ENCODE peak calls at places on chromosomes 6 and 20, in five cellular contexts. One of them, this sample, is unnamed.

GRCh38 chr20:33893314-33893713 is 82.2 kb downstream of the CHMP4B start:
- DNase-seq in epithelial cell of esophagus: peak
- DNase-seq in tibial artery: no peak
- DNase-seq in cardiac fibroblast: peak
- DNase-seq in RWPE1: no peak
- DNase-seq in this sample: no peak

GRCh38 chr6:30741789-30742315 is 635 bp downstream of the FLOT1 start:
- DNase-seq in cardiac fibroblast: no peak
- DNase-seq in tibial artery: no peak
- DNase-seq in epithelial cell of esophagus: no peak
- DNase-seq in RWPE1: no peak
- DNase-seq in this sample: no peak

GRCh38 chr6:109441069-109441816 is 719 bp downstream of the SMPD2 start:
- DNase-seq in cardiac fibroblast: peak
- DNase-seq in RWPE1: peak
- DNase-seq in epithelial cell of esophagus: peak
- DNase-seq in tibial artery: peak
- DNase-seq in this sample: no peak

GRCh38 chr6:90644492-90644891 is 57.6 kb upstream of the MAP3K7 start:
- DNase-seq in epithelial cell of esophagus: no peak
- DNase-seq in cardiac fibroblast: no peak
- DNase-seq in tibial artery: no peak
- DNase-seq in RWPE1: no peak
- DNase-seq in this sample: no peak

GRCh38 chr6:144413418-144413817 is 128.3 kb downstream of the UTRN start:
- DNase-seq in epithelial cell of esophagus: peak
- DNase-seq in cardiac fibroblast: no peak
- DNase-seq in tibial artery: no peak
- DNase-seq in RWPE1: no peak
- DNase-seq in this sample: no peak

GRCh38 chr6:106063448-106063850 is 22.7 kb upstream of the PRDM1 start:
- DNase-seq in tibial artery: no peak
- DNase-seq in cardiac fibroblast: no peak
- DNase-seq in epithelial cell of esophagus: peak
- DNase-seq in RWPE1: peak
- DNase-seq in this sample: no peak

GRCh38 chr6:28134015-28134414 is 7.7 kb upstream of the ZKSCAN8 start:
- DNase-seq in RWPE1: no peak
- DNase-seq in epithelial cell of esophagus: peak
- DNase-seq in tibial artery: no peak
- DNase-seq in cardiac fibroblast: peak
- DNase-seq in this sample: no peak

GRCh38 chr6:17905611-17906592 is 81.5 kb downstream of the KIF13A start:
- DNase-seq in cardiac fibroblast: peak
- DNase-seq in tibial artery: no peak
- DNase-seq in epithelial cell of esophagus: peak
- DNase-seq in RWPE1: peak
- DNase-seq in this sample: no peak

GRCh38 chr6:115972679-115973078 is 88.0 kb downstream of the FRK start:
- DNase-seq in epithelial cell of esophagus: no peak
- DNase-seq in cardiac fibroblast: peak
- DNase-seq in tibial artery: no peak
- DNase-seq in RWPE1: no peak
- DNase-seq in this sample: no peak

GRCh38 chr6:106194949-106195919 is 109.1 kb downstream of the PRDM1 start:
- DNase-seq in cardiac fibroblast: peak
- DNase-seq in tibial artery: no peak
- DNase-seq in RWPE1: peak
- DNase-seq in epithelial cell of esophagus: peak
- DNase-seq in this sample: no peak

GRCh38 chr20:32135983-32136515 is 26.5 kb downstream of the TM9SF4 start:
- DNase-seq in tibial artery: no peak
- DNase-seq in epithelial cell of esophagus: no peak
- DNase-seq in cardiac fibroblast: no peak
- DNase-seq in RWPE1: no peak
- DNase-seq in this sample: no peak

GRCh38 chr20:61436268-61436667 is 184.2 kb downstream of the CDH4 start:
- DNase-seq in epithelial cell of esophagus: peak
- DNase-seq in cardiac fibroblast: peak
- DNase-seq in RWPE1: peak
- DNase-seq in tibial artery: no peak
- DNase-seq in this sample: no peak
- TF ChIP-seq CTCF in epithelial cell of esophagus: no peak
- TF ChIP-seq CTCF in cardiac fibroblast: no peak
- TF ChIP-seq CTCF in RWPE1: no peak
- TF ChIP-seq CTCF in tibial artery: no peak
- TF ChIP-seq CTCF in this sample: no peak

GRCh38 chr6:132830236-132830799 is 15.9 kb downstream of the RPS12 start:
- DNase-seq in tibial artery: no peak
- DNase-seq in epithelial cell of esophagus: peak
- DNase-seq in RWPE1: no peak
- DNase-seq in cardiac fibroblast: peak
- DNase-seq in this sample: no peak
- TF ChIP-seq CTCF in tibial artery: peak
- TF ChIP-seq CTCF in epithelial cell of esophagus: peak
- TF ChIP-seq CTCF in RWPE1: peak
- TF ChIP-seq CTCF in cardiac fibroblast: peak
- TF ChIP-seq CTCF in this sample: peak

GRCh38 chr20:19662638-19662995 is 95.4 kb upstream of the RIN2 start:
- DNase-seq in RWPE1: no peak
- DNase-seq in tibial artery: no peak
- DNase-seq in epithelial cell of esophagus: no peak
- DNase-seq in cardiac fibroblast: no peak
- DNase-seq in this sample: no peak
- TF ChIP-seq CTCF in RWPE1: peak
- TF ChIP-seq CTCF in tibial artery: no peak
- TF ChIP-seq CTCF in epithelial cell of esophagus: no peak
- TF ChIP-seq CTCF in cardiac fibroblast: no peak
- TF ChIP-seq CTCF in this sample: no peak

DNA sequence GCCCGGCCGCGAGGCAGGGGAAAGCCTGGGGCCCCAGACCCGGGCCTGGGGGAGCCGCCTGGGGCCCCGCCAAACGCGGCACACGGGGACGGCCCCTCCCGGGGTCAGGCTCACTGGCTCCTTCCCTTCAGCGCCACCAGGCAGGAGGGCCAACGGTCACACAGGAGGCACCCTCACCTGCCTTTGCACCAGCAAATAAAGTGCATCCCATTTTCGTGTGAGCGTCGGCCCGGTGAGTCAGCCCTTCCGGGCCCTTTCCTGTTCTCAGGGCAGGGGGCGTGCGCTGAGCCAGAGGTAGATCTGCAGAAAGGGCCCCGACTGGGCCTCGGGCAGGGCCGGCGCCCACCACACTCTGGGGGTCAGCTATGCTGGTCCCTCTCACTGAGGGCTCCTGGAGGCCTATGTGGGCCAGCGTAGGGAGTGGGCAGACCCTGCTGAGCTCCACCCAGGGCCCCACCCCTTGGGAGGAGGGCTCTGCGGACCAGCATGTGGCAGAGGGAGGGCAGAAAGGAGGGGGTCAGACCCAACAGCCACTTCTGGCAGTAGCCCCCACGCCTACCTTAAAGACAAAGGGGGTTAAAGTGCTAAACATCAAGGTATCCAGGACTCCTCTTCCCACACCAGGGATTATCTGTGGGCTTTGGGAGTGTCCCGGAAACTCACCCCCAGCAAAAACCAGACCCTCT is 931 bp upstream of the UCKL1 start:
- DNase-seq in epithelial cell of esophagus: peak
- DNase-seq in tibial artery: peak
- DNase-seq in cardiac fibroblast: peak
- DNase-seq in RWPE1: peak
- DNase-seq in this sample: no peak
- TF ChIP-seq CTCF in epithelial cell of esophagus: peak
- TF ChIP-seq CTCF in tibial artery: peak
- TF ChIP-seq CTCF in cardiac fibroblast: peak
- TF ChIP-seq CTCF in RWPE1: no peak
- TF ChIP-seq CTCF in this sample: peak

DNA sequence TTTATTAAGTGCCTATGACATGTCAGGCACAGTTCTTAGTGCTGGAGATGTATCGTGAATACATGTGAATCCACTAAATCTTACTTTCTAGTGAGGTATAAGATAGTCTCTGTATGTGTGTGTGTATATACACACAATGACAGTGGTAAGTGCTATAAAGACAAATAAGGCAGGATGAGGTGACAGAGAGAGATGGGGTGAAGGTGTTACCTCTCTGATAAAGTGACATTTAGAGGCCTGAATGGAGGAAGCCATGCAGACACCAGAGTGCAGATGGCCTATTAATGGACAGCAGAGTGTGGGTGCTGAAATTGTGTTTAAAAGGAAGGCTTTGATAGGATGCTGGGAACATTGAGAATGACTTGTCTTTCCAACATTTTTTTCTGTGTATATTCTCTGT is 454.3 kb downstream of the CDC5L start:
- DNase-seq in epithelial cell of esophagus: no peak
- DNase-seq in RWPE1: no peak
- DNase-seq in cardiac fibroblast: no peak
- DNase-seq in tibial artery: no peak
- DNase-seq in this sample: no peak
- TF ChIP-seq CTCF in epithelial cell of esophagus: no peak
- TF ChIP-seq CTCF in RWPE1: no peak
- TF ChIP-seq CTCF in cardiac fibroblast: no peak
- TF ChIP-seq CTCF in tibial artery: no peak
- TF ChIP-seq CTCF in this sample: no peak